ENCODE peak calls at places on chromosomes 4 and X, in nine cellular contexts. J is neural progenitor cell, L is lung, F is transverse colon, V is uterus, N is cardiac muscle cell, W is stomach, Z is heart left ventricle, O is Panc1. P is an unnamed sample. For H3K4me1, the result is how much of the 10 kb centered on the place peaks cover.

GRCh38 chrX:154540897-154541535 is 5.6 kb downstream of the G6PD start:
- DNase-seq in J (no peak), L (peak), F (no peak), V (no peak), N (no peak), W (peak), Z (no peak), O (no peak), P (no peak)

GRCh38 chr4:101158136-101158485 is 189.2 kb downstream of the PPP3CA start:
- DNase-seq in J (no peak), L (no peak), F (no peak), V (no peak), N (no peak), W (no peak), Z (no peak), O (no peak), P (no peak)

GRCh38 chrX:2242326-2242725 is 258.4 kb downstream of the DHRSX start:
- DNase-seq in J (no peak), L (no peak), F (no peak), V (no peak), N (no peak), W (no peak), Z (no peak), O (no peak), P (no peak)

GRCh38 chrX:68835468-68835867 is 6.6 kb downstream of the EFNB1 start:
- DNase-seq in J (no peak), L (no peak), F (no peak), V (peak), N (no peak), W (peak), Z (no peak), O (no peak), P (no peak)

GRCh38 chr4:6095023-6095817 is 77.0 kb upstream of the C4orf50 start:
- DNase-seq in J (no peak), L (no peak), F (no peak), V (no peak), N (peak), W (no peak), Z (no peak), O (peak), P (no peak)

GRCh38 chrX:40016702-40017101 is 81.1 kb downstream of the BCOR start:
- DNase-seq in J (no peak), L (no peak), F (no peak), V (no peak), N (no peak), W (no peak), Z (no peak), O (no peak), P (no peak)

GRCh38 chrX:69025802-69026301 is 139.4 kb downstream of the PJA1 start:
- DNase-seq in J (no peak), L (peak), F (no peak), V (no peak), N (peak), W (no peak), Z (no peak), O (no peak), P (no peak)

GRCh38 chrX:77342028-77342427 is 105.2 kb upstream of the FGF16 start:
- DNase-seq in J (no peak), L (no peak), F (no peak), V (no peak), N (no peak), W (no peak), Z (no peak), O (no peak), P (peak)

GRCh38 chr4:25098964-25099843 is 61.0 kb downstream of the SEPSECS start:
- DNase-seq in J (no peak), L (no peak), F (peak), V (peak), N (peak), W (peak), Z (peak), O (no peak), P (peak)

GRCh38 chr4:190019023-190019858 is 7.8 kb downstream of the FRG2 start:
- DNase-seq in J (peak), L (no peak), F (no peak), V (no peak), N (no peak), W (no peak), Z (no peak), O (no peak), P (no peak)

GRCh38 chrX:10166731-10167149 is 10.0 kb downstream of the CLCN4 start:
- DNase-seq in J (no peak), L (no peak), F (no peak), V (no peak), N (peak), W (peak), Z (no peak), O (no peak), P (no peak)

GRCh38 chrX:13081385-13082285 is 37.2 kb upstream of the FAM9C start:
- DNase-seq in J (no peak), L (no peak), F (no peak), V (no peak), N (peak), W (no peak), Z (no peak), O (no peak), P (no peak)

GRCh38 chrX:23332888-23333821 is 1.5 kb upstream of the PTCHD1 start:
- DNase-seq in J (peak), L (no peak), F (peak), V (peak), N (no peak), W (no peak), Z (no peak), O (no peak), P (no peak)
- H3K4me3 ChIP-seq in J (peak), L (no peak), F (peak), V (peak), N (peak), W (peak), Z (no peak), O (peak), P (peak)

GRCh38 chr4:79685542-79685941 is 277.5 kb upstream of the GK2 start:
- DNase-seq in J (no peak), L (no peak), F (no peak), V (no peak), N (no peak), W (no peak), Z (no peak), O (no peak), P (no peak)

GRCh38 chr4:79686976-79687375 is 278.9 kb upstream of the GK2 start:
- DNase-seq in J (no peak), L (no peak), F (no peak), V (no peak), N (no peak), W (no peak), Z (no peak), O (no peak), P (no peak)

GRCh38 chr4:79684516-79684915 is 276.5 kb upstream of the GK2 start:
- DNase-seq in J (no peak), L (no peak), F (no peak), V (no peak), N (no peak), W (no peak), Z (no peak), O (no peak), P (no peak)

GRCh38 chr4:79689735-79690134 is 281.7 kb upstream of the GK2 start:
- DNase-seq in J (no peak), L (no peak), F (no peak), V (no peak), N (no peak), W (no peak), Z (no peak), O (no peak), P (no peak)

DNA sequence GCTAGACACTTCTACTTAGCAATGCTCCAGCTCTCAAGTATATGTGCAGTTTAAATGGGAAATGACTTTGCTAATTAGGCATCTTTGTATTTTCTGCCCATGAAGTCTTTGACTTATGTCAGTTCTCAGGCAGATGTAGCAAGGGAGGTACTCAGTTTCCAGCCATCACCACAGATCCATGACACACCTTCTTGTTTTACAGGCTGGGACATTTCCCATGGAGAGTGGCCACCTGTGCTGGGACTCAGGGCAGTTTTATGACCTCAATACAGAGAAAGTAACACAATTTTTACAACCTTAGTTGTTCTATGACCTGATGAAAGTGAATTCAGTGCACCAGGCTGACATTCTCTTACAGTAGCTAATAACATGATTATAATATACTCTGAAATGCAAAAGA is 280.7 kb upstream of the GK2 start:
- DNase-seq in J (no peak), L (no peak), F (peak), V (no peak), N (no peak), W (no peak), Z (no peak), O (no peak), P (no peak)
- H3K4me1 ChIP-seq in J (under half), L (under half), F (under half), V (under half), N (under half), W (under half), Z (under half), O (under half), P (under half)

GRCh38 chr4:173748353-173748752 is 218.3 kb upstream of the HAND2 start:
- DNase-seq in J (no peak), L (no peak), F (no peak), V (no peak), N (peak), W (no peak), Z (no peak), O (no peak), P (no peak)
- TF ChIP-seq CTCF in J (no peak), L (no peak), F (no peak), V (peak), N (peak), W (no peak), Z (peak), O (no peak), P (no peak)

GRCh38 chrX:106802388-106803275 is at the start of gene TBC1D8B:
- DNase-seq in J (peak), L (peak), F (peak), V (peak), N (peak), W (peak), Z (peak), O (peak), P (peak)
- H3K4me3 ChIP-seq in J (peak), L (peak), F (peak), V (peak), N (peak), W (peak), Z (peak), O (peak), P (peak)

DNA sequence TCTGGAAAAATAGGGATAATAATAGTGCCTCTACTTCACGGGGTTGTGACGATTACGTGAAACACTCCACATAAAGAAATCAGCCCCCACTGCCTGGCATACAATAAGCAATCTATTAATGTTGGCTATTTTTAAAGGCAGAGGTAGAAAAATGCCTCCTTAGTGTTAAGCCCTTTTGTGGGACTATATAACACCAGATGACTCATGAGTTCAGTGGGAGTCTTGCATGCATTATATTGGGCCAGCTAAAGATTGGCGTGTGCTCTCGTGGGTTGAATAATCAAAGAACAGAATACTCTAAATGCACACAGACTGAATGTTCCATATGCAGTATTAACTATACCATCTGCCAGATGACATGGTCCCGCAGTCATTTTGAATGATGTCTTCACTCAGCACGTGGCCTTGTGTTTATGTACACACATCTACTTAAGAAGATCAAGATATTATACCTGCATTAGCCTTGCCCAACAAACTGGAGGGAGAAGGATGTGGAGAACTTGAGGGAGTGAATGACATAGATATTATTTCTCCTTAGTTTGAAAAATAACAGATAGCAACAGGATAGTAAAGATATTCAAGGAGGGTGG is 85.0 kb upstream of the MYOZ2 start:
- DNase-seq in J (no peak), L (no peak), F (no peak), V (no peak), N (no peak), W (no peak), Z (no peak), O (no peak), P (no peak)
- H3K4me1 ChIP-seq in J (under half), L (under half), F (under half), V (under half), N (under half), W (under half), Z (under half), O (under half), P (under half)

DNA sequence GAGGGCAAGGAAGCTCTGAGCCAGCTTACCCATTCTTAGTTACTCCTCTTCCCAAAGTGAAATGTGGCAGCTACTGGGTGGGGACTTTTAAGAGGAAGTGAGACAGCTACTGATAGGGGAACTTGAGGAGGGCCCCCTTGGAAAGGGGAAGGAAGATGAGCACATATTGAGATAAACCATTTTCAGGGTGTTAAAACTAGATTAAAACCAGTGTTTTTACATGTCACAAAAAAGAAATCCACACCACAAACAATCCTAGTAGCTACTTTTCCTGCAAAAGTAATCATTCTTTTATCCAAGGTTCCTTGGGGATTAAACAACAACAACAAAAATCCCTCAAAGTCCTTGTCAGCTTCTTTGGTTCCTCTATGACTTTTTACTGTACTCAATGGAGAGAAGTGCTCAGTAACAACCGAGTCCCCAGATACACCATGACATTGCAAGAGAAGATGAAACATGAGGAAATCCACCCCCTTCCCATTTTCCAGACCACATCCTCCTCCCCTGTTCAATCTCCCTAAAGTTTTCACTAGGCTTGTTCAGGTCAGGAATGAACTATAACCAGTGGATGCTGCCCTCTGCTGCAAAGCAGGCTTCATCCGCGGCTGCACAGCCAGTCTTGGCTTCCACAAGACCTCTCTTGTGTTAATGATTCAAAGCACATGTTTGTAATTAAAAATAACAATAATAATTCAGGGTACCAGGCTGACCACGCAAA is 113.5 kb upstream of the TMEM164 start:
- DNase-seq in J (peak), L (no peak), F (no peak), V (no peak), N (peak), W (no peak), Z (no peak), O (no peak), P (no peak)
- TF ChIP-seq CTCF in J (peak), L (no peak), F (no peak), V (no peak), N (peak), W (no peak), Z (no peak), O (peak), P (no peak)

DNA sequence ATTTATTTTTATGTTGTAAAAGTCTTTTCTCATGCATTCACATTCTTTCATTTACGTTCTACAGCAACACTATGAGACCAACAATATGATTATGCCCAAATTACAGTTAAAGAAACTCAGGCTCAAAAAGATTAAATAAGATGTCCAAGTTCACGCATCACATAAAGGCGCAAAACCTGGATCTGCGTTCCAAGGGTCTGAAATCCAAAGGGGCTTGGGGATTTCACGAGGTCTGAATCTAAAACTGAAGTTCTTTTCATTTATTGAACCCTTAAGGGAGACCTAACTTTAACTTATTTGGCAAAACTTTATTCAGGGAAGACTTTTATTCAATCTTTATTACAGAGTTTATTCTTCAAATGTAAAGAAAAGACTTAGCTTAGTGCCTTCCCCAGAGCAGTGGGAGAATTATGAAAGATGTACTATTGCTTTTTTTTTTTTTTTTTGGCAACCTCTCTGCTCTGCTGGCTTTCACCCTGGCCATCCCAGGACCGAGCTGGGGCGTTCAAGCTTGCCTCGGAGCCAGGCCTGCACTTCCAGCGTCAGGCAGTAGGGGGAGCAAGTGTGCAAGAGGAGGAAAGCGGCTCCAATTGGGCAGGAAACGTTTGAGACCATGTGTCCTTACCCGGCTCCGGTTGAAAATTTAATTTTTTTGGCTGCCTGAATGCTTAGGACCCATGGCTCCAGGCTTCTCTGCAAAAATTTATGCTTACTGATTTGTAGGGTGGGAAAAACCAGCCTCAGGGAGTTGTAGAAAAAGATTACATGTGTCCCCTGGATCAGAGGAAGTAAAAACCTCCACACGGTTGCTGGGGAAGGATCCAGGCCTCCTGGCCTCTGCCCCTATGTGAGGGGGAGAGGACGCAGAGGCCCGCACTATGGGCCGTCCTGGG is 344.3 kb upstream of the KLF3 start:
- DNase-seq in J (peak), L (peak), F (peak), V (peak), N (peak), W (peak), Z (peak), O (peak), P (peak)
- H3K4me3 ChIP-seq in J (no peak), L (no peak), F (peak), V (peak), N (no peak), W (peak), Z (peak), O (no peak), P (peak)

GRCh38 chr4:1245481-1246051 is 3.4 kb downstream of the CTBP1 start:
- DNase-seq in J (no peak), L (no peak), F (peak), V (no peak), N (no peak), W (no peak), Z (peak), O (no peak), P (peak)
- H3K4me1 ChIP-seq in J (under half), L (under half), F (half or more), V (half or more), N (under half), W (half or more), Z (half or more), O (under half), P (half or more)

P was measured in heart right ventricle.